ENCODE peak calls at places on chromosomes 16 and 17, in four cellular contexts. P, K, Q and U are unnamed samples.

GRCh38 chr17:7852262-7852670 is 2.6 kb upstream of the TMEM88 start:
- DNase-seq in Q (no peak), K (no peak), P (no peak), U (no peak)

GRCh38 chr17:77848257-77848656 is 110.2 kb upstream of the TNRC6C start:
- DNase-seq in P (no peak), K (no peak), Q (no peak), U (no peak)

GRCh38 chr17:57566724-57567123 is 178.4 kb downstream of the CCDC182 start:
- DNase-seq in P (no peak), Q (no peak), K (no peak), U (no peak)

GRCh38 chr17:16314859-16315258 is 38.4 kb downstream of the CENPV start:
- DNase-seq in P (no peak), Q (no peak), K (no peak), U (no peak)

GRCh38 chr17:13590441-13590840 is 11.3 kb downstream of the HS3ST3A1 start:
- DNase-seq in K (no peak), Q (no peak), P (no peak), U (no peak)

GRCh38 chr16:48318630-48319029 is 66.6 kb downstream of the SIAH1 start:
- DNase-seq in K (no peak), P (no peak), Q (peak), U (peak)

GRCh38 chr16:79608976-79609375 is 8.4 kb upstream of the MAF start:
- DNase-seq in K (no peak), P (no peak), Q (no peak), U (no peak)

GRCh38 chr17:43226393-43226792 is 2.0 kb downstream of the CCDC200 start:
- DNase-seq in Q (no peak), P (no peak), K (no peak), U (no peak)

GRCh38 chr16:2482181-2483107 is 7.5 kb downstream of the TBC1D24 start:
- DNase-seq in K (no peak), P (no peak), Q (peak), U (peak)

GRCh38 chr17:36869856-36870617 is 67.2 kb upstream of the LHX1 start:
- DNase-seq in Q (peak), K (no peak), P (peak), U (peak)

GRCh38 chr16:57500578-57501111 is 14.4 kb upstream of the DOK4 start:
- DNase-seq in Q (no peak), K (no peak), P (no peak), U (no peak)

GRCh38 chr16:8464979-8465378 is 125.3 kb downstream of the TMEM114 start:
- DNase-seq in P (no peak), Q (no peak), K (no peak), U (no peak)

GRCh38 chr16:68995011-68995504 is 110.4 kb upstream of the HAS3 start:
- DNase-seq in K (no peak), P (no peak), Q (peak), U (peak)

GRCh38 chr16:15403392-15403995 is 7.9 kb downstream of the MPV17L start:
- DNase-seq in P (no peak), Q (peak), K (no peak), U (peak)

GRCh38 chr17:19706791-19707727 is 9.3 kb downstream of the SLC47A2 start:
- DNase-seq in Q (no peak), K (no peak), P (no peak), U (no peak)

GRCh38 chr17:9206160-9206988 is 185.1 kb downstream of the NTN1 start:
- DNase-seq in Q (no peak), P (peak), K (no peak), U (no peak)

GRCh38 chr17:63694229-63694973 is 5.5 kb downstream of the LIMD2 start:
- DNase-seq in Q (no peak), P (no peak), K (no peak), U (no peak)

GRCh38 chr16:1414532-1415265 is at the start of gene UNKL:
- DNase-seq in Q (peak), P (peak), K (peak), U (peak)

GRCh38 chr17:1196946-1197345 is 17.2 kb upstream of the ABR start:
- DNase-seq in P (no peak), K (no peak), Q (no peak), U (no peak)

GRCh38 chr17:22694362-22695227 is 1002.3 kb downstream of the KCNJ18 start:
- DNase-seq in P (no peak), Q (no peak), K (no peak), U (no peak)

GRCh38 chr17:22692066-22692800 is 999.9 kb downstream of the KCNJ18 start:
- DNase-seq in K (no peak), P (peak), Q (no peak), U (no peak)

GRCh38 chr17:22692801-22693171 is 1000.5 kb downstream of the KCNJ18 start:
- DNase-seq in P (no peak), K (no peak), Q (no peak), U (no peak)

GRCh38 chr17:22695228-22695619 is 1002.9 kb downstream of the KCNJ18 start:
- DNase-seq in Q (no peak), P (no peak), K (no peak), U (no peak)
- TF ChIP-seq CTCF in Q (no peak), P (no peak), K (no peak), U (no peak)

GRCh38 chr16:53357208-53357586 is 77.1 kb upstream of the RBL2 start:
- DNase-seq in P (no peak), K (no peak), Q (no peak), U (no peak)

GRCh38 chr16:53357955-53358354 is 76.3 kb upstream of the RBL2 start:
- DNase-seq in Q (no peak), K (no peak), P (no peak), U (no peak)

GRCh38 chr16:53358884-53359283 is 75.4 kb upstream of the RBL2 start:
- DNase-seq in P (no peak), Q (no peak), K (no peak), U (no peak)

GRCh38 chr16:53355064-53355463 is 79.2 kb upstream of the RBL2 start:
- DNase-seq in Q (no peak), K (no peak), P (no peak), U (no peak)

DNA sequence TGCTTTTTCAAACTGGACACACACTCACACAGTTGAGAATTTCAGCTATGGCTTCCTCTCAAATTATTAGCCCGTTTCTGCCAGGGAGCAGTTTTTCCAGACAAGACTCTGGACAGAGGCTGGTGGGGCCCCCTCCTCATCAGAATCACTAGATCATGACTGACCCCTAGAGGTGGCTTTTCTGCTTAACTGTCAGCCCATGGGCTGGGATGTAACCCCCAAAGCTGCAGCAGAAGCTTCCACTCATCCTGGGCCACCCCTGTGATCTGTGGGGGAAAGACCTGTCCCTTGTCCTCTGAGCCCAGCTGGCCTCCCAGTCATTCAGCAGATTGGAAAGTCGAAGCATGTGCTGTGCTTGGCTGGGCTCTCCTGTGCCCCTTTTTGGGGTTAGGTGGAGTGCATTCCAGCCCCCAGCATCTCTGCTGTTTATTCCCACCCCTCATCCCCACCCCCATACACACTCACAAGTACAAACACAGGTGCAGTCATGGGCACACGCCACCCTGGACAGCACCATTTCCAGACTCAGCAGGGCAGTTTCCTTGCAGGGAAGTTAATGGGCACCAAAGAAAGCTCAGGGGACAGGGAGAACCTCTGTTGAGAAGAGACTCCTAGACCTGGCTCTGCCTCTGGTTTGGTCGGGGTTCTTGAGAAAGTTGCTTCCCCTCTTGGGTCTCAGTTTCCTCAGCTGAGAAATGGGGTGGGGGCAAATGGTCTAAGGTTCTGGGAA is 77.6 kb upstream of the RBL2 start:
- DNase-seq in K (no peak), Q (no peak), P (no peak), U (no peak)
- TF ChIP-seq CTCF in K (no peak), Q (no peak), P (no peak), U (peak)

GRCh38 chr17:69056179-69056823 is 4.4 kb downstream of the ABCA9 start:
- DNase-seq in Q (no peak), K (no peak), P (no peak), U (no peak)

GRCh38 chr17:69060835-69061234 is at the start of gene ABCA9:
- DNase-seq in P (no peak), K (no peak), Q (peak), U (peak)

GRCh38 chr17:69059458-69060205 is 1.1 kb downstream of the ABCA9 start:
- DNase-seq in K (no peak), P (no peak), Q (peak), U (peak)

GRCh38 chr17:69057280-69057679 is 3.4 kb downstream of the ABCA9 start:
- DNase-seq in Q (no peak), P (no peak), K (no peak), U (no peak)

DNA sequence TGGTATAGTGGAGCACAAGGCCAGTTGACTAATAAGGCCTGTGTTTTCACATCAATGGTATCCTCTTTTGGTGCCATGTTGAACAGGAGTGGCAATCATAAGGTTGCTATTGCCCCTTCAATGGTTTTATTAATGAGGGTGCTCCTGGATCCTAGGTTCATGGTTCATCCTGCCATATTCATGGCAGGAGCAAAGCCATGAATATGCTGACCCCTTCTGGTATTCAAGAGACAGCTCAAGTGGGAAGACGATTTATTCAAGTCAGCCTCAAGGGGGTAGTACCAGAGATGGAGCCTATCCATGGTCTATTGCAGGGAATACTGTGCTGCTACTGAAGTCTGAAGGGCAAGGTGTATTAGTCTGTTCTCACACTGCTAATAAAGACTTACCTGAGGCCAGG is 2.6 kb downstream of the ABCA9 start:
- DNase-seq in P (no peak), K (no peak), Q (no peak), U (no peak)
- TF ChIP-seq CTCF in P (no peak), K (peak), Q (no peak), U (peak)

GRCh38 chr16:53495325-53495724 is 7.7 kb downstream of the AKTIP start:
- DNase-seq in K (no peak), Q (no peak), P (no peak), U (no peak)
- TF ChIP-seq CTCF in K (no peak), Q (no peak), P (no peak), U (peak)

DNA sequence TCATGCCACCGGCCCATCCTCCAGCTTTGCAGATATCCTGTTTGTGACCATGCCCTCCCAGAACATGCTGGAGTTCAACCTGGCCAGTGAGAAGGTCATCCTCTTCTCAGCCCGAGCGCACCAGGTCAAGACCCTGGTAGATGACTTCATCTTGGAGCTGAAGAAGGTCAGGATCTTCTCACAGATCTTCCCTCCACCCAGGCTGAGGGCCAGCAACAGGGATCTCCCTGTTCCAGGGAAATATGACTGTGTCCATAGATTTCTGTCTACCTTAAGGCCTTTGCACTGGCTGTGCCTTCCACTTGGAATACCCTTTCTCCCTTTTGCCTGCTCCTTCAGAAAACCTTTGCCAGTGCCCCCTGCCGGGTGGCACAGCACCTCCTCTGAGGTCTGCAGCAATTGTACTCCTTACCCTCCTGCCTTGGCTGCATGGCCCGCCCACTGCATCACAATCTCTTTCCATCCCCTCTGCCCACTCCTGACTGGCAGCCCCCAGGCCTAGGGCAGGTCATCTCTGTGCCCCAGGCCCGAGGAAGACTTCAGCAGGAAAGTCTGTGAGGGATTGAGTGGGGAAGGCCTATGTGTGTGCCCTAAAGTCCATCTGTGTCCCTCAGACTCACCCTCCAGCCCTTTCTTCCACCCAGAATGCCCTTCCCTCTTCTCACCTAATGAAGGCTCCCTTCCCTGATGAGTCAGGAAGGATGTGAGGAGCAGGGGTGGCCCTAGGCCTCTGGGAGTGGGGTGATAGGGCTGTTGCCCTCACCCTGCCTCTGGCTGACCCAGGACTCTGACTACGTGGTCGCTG is 27.3 kb upstream of the ALKBH5 start:
- DNase-seq in Q (no peak), K (no peak), P (no peak), U (no peak)
- TF ChIP-seq CTCF in Q (no peak), K (no peak), P (no peak), U (no peak)

GRCh38 chr16:19389246-19389645 is 28.4 kb upstream of the TMC5 start:
- DNase-seq in P (peak), Q (no peak), K (peak), U (peak)
- TF ChIP-seq CTCF in P (no peak), Q (peak), K (peak), U (peak)

GRCh38 chr17:15029469-15029868 is 235.7 kb downstream of the PMP22 start:
- DNase-seq in K (no peak), Q (no peak), P (no peak), U (no peak)
- TF ChIP-seq CTCF in K (no peak), Q (no peak), P (no peak), U (peak)

DNA sequence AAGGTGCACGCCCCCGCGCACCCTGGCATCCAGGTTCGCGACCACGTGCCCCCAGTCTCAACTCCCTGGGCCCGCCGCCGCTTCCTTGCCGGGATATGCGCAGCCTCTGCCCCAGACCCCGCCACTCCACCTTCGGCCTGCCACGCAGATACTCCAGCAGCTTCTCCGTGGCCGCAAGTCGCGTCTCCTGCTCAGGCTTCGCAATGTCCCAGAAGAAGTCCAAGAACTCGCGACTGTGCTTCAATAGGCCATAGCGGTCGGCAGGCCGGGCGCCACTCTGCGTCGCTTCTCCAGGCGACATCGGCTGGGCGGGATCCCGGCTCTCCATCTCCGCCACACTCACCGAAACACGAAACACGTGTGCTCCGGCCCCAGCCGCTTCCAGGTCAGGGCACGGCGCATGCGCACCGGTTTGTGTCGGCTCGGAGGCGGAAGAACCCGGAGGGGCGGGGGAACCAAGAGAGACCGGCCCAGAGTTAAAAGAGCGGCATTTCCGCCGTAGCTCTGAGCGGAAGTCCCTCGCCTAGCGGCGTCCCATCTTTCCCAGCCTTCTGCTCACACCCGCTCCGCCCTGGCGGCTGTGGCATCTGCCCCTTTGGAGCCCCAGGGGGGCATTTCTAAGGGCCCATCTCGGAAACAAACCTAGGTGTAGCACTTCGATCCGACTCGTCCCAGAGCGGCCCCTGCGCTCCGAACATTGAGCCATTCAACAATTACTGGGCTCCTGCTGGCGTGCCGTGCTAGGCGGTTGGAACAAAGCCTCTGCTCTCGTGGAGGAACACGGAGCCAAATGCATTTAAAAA is at the start of gene MYBBP1A:
- DNase-seq in Q (peak), P (peak), K (peak), U (peak)
- TF ChIP-seq CTCF in Q (peak), P (peak), K (peak), U (peak)